ENCODE peak calls at places on chromosomes 16 and 17, in ten cellular contexts. One of them, this sample, is unnamed.

GRCh38 chr16:15925631-15926030 is 23.8 kb upstream of the ABCC1 start:
- DNase-seq in natural killer cell: no peak
- DNase-seq in dorsolateral prefrontal cortex: no peak
- DNase-seq in fibroblast of the aortic adventitia: no peak
- DNase-seq in fibroblast of pulmonary artery: no peak
- DNase-seq in CD4-positive, alpha-beta T cell: no peak
- DNase-seq in IMR-90: no peak
- DNase-seq in omental fat pad: no peak
- DNase-seq in PC-3: no peak
- DNase-seq in colonic mucosa: no peak
- DNase-seq in this sample: no peak

GRCh38 chr16:89949121-89949742 is 677 bp downstream of the DEF8 start:
- DNase-seq in natural killer cell: no peak
- DNase-seq in dorsolateral prefrontal cortex: no peak
- DNase-seq in fibroblast of the aortic adventitia: no peak
- DNase-seq in fibroblast of pulmonary artery: no peak
- DNase-seq in CD4-positive, alpha-beta T cell: no peak
- DNase-seq in IMR-90: no peak
- DNase-seq in omental fat pad: no peak
- DNase-seq in PC-3: no peak
- DNase-seq in colonic mucosa: no peak
- DNase-seq in this sample: no peak

GRCh38 chr17:50020841-50021599 is 26.0 kb upstream of the DLX3 start:
- DNase-seq in natural killer cell: no peak
- DNase-seq in dorsolateral prefrontal cortex: no peak
- DNase-seq in fibroblast of the aortic adventitia: no peak
- DNase-seq in fibroblast of pulmonary artery: no peak
- DNase-seq in CD4-positive, alpha-beta T cell: no peak
- DNase-seq in IMR-90: no peak
- DNase-seq in omental fat pad: no peak
- DNase-seq in PC-3: no peak
- DNase-seq in colonic mucosa: no peak
- DNase-seq in this sample: no peak

GRCh38 chr16:30352488-30353401 is 2.4 kb downstream of the CD2BP2 start:
- DNase-seq in natural killer cell: no peak
- DNase-seq in dorsolateral prefrontal cortex: no peak
- DNase-seq in fibroblast of the aortic adventitia: no peak
- DNase-seq in fibroblast of pulmonary artery: no peak
- DNase-seq in CD4-positive, alpha-beta T cell: no peak
- DNase-seq in IMR-90: no peak
- DNase-seq in omental fat pad: no peak
- DNase-seq in PC-3: no peak
- DNase-seq in colonic mucosa: no peak
- DNase-seq in this sample: no peak

GRCh38 chr16:28543072-28543471 is 4.3 kb upstream of the NUPR1 start:
- DNase-seq in natural killer cell: no peak
- DNase-seq in dorsolateral prefrontal cortex: no peak
- DNase-seq in fibroblast of the aortic adventitia: no peak
- DNase-seq in fibroblast of pulmonary artery: no peak
- DNase-seq in CD4-positive, alpha-beta T cell: no peak
- DNase-seq in IMR-90: no peak
- DNase-seq in omental fat pad: no peak
- DNase-seq in PC-3: no peak
- DNase-seq in colonic mucosa: peak
- DNase-seq in this sample: peak

GRCh38 chr17:80817321-80817845 is 174.3 kb upstream of the CHMP6 start:
- DNase-seq in natural killer cell: no peak
- DNase-seq in dorsolateral prefrontal cortex: no peak
- DNase-seq in fibroblast of the aortic adventitia: no peak
- DNase-seq in fibroblast of pulmonary artery: no peak
- DNase-seq in CD4-positive, alpha-beta T cell: no peak
- DNase-seq in IMR-90: no peak
- DNase-seq in omental fat pad: no peak
- DNase-seq in PC-3: no peak
- DNase-seq in colonic mucosa: no peak
- DNase-seq in this sample: no peak

GRCh38 chr17:80259642-80260535 is 763 bp upstream of the RNF213 start:
- DNase-seq in natural killer cell: peak
- DNase-seq in dorsolateral prefrontal cortex: peak
- DNase-seq in fibroblast of the aortic adventitia: peak
- DNase-seq in fibroblast of pulmonary artery: peak
- DNase-seq in CD4-positive, alpha-beta T cell: peak
- DNase-seq in IMR-90: peak
- DNase-seq in omental fat pad: no peak
- DNase-seq in PC-3: peak
- DNase-seq in colonic mucosa: peak
- DNase-seq in this sample: peak

GRCh38 chr17:36510636-36511035 is 24.0 kb downstream of the MYO19 start:
- DNase-seq in natural killer cell: no peak
- DNase-seq in dorsolateral prefrontal cortex: no peak
- DNase-seq in fibroblast of the aortic adventitia: no peak
- DNase-seq in fibroblast of pulmonary artery: no peak
- DNase-seq in CD4-positive, alpha-beta T cell: no peak
- DNase-seq in IMR-90: no peak
- DNase-seq in omental fat pad: no peak
- DNase-seq in PC-3: no peak
- DNase-seq in colonic mucosa: no peak
- DNase-seq in this sample: no peak

GRCh38 chr17:46020023-46020735 is 21.1 kb downstream of the STH start:
- DNase-seq in natural killer cell: peak
- DNase-seq in dorsolateral prefrontal cortex: no peak
- DNase-seq in fibroblast of the aortic adventitia: no peak
- DNase-seq in fibroblast of pulmonary artery: no peak
- DNase-seq in CD4-positive, alpha-beta T cell: peak
- DNase-seq in IMR-90: no peak
- DNase-seq in omental fat pad: peak
- DNase-seq in PC-3: no peak
- DNase-seq in colonic mucosa: no peak
- DNase-seq in this sample: no peak

GRCh38 chr16:67845291-67846062 is 1.3 kb upstream of the NUTF2 start:
- DNase-seq in natural killer cell: no peak
- DNase-seq in dorsolateral prefrontal cortex: no peak
- DNase-seq in fibroblast of the aortic adventitia: no peak
- DNase-seq in fibroblast of pulmonary artery: no peak
- DNase-seq in CD4-positive, alpha-beta T cell: no peak
- DNase-seq in IMR-90: no peak
- DNase-seq in omental fat pad: no peak
- DNase-seq in PC-3: no peak
- DNase-seq in colonic mucosa: peak
- DNase-seq in this sample: no peak

GRCh38 chr17:1529863-1530262 is 13.5 kb upstream of the INPP5K start:
- DNase-seq in natural killer cell: no peak
- DNase-seq in dorsolateral prefrontal cortex: no peak
- DNase-seq in fibroblast of the aortic adventitia: peak
- DNase-seq in fibroblast of pulmonary artery: no peak
- DNase-seq in CD4-positive, alpha-beta T cell: no peak
- DNase-seq in IMR-90: no peak
- DNase-seq in omental fat pad: no peak
- DNase-seq in PC-3: no peak
- DNase-seq in colonic mucosa: no peak
- DNase-seq in this sample: no peak

GRCh38 chr17:77492446-77493237 is 351.9 kb downstream of the SEC14L1 start:
- DNase-seq in natural killer cell: no peak
- DNase-seq in dorsolateral prefrontal cortex: peak
- DNase-seq in fibroblast of the aortic adventitia: no peak
- DNase-seq in fibroblast of pulmonary artery: no peak
- DNase-seq in CD4-positive, alpha-beta T cell: no peak
- DNase-seq in IMR-90: no peak
- DNase-seq in omental fat pad: no peak
- DNase-seq in PC-3: no peak
- DNase-seq in colonic mucosa: no peak
- DNase-seq in this sample: no peak

GRCh38 chr16:65889533-65889966 is 476.9 kb upstream of the CDH5 start:
- DNase-seq in natural killer cell: no peak
- DNase-seq in dorsolateral prefrontal cortex: peak
- DNase-seq in fibroblast of the aortic adventitia: no peak
- DNase-seq in fibroblast of pulmonary artery: no peak
- DNase-seq in CD4-positive, alpha-beta T cell: no peak
- DNase-seq in IMR-90: peak
- DNase-seq in omental fat pad: no peak
- DNase-seq in PC-3: peak
- DNase-seq in colonic mucosa: no peak
- DNase-seq in this sample: peak

GRCh38 chr16:22623351-22623781 is 112.7 kb downstream of the NPIPB5 start:
- DNase-seq in natural killer cell: no peak
- DNase-seq in dorsolateral prefrontal cortex: no peak
- DNase-seq in fibroblast of the aortic adventitia: peak
- DNase-seq in fibroblast of pulmonary artery: peak
- DNase-seq in CD4-positive, alpha-beta T cell: no peak
- DNase-seq in IMR-90: no peak
- DNase-seq in omental fat pad: no peak
- DNase-seq in PC-3: no peak
- DNase-seq in colonic mucosa: no peak
- DNase-seq in this sample: peak

GRCh38 chr16:24853830-24854229 is 8.1 kb downstream of the SLC5A11 start:
- DNase-seq in natural killer cell: no peak
- DNase-seq in dorsolateral prefrontal cortex: peak
- DNase-seq in fibroblast of the aortic adventitia: peak
- DNase-seq in fibroblast of pulmonary artery: peak
- DNase-seq in CD4-positive, alpha-beta T cell: no peak
- DNase-seq in IMR-90: peak
- DNase-seq in omental fat pad: no peak
- DNase-seq in PC-3: peak
- DNase-seq in colonic mucosa: no peak
- DNase-seq in this sample: peak

GRCh38 chr16:13335894-13336293 is 434.5 kb downstream of the SHISA9 start:
- DNase-seq in natural killer cell: no peak
- DNase-seq in dorsolateral prefrontal cortex: no peak
- DNase-seq in fibroblast of the aortic adventitia: no peak
- DNase-seq in fibroblast of pulmonary artery: no peak
- DNase-seq in CD4-positive, alpha-beta T cell: no peak
- DNase-seq in IMR-90: no peak
- DNase-seq in omental fat pad: no peak
- DNase-seq in PC-3: no peak
- DNase-seq in colonic mucosa: no peak
- DNase-seq in this sample: no peak

GRCh38 chr16:13337482-13337881 is 436.1 kb downstream of the SHISA9 start:
- DNase-seq in natural killer cell: no peak
- DNase-seq in dorsolateral prefrontal cortex: no peak
- DNase-seq in fibroblast of the aortic adventitia: no peak
- DNase-seq in fibroblast of pulmonary artery: no peak
- DNase-seq in CD4-positive, alpha-beta T cell: no peak
- DNase-seq in IMR-90: no peak
- DNase-seq in omental fat pad: no peak
- DNase-seq in PC-3: no peak
- DNase-seq in colonic mucosa: no peak
- DNase-seq in this sample: no peak

GRCh38 chr16:13333336-13333735 is 431.9 kb downstream of the SHISA9 start:
- DNase-seq in natural killer cell: no peak
- DNase-seq in dorsolateral prefrontal cortex: no peak
- DNase-seq in fibroblast of the aortic adventitia: no peak
- DNase-seq in fibroblast of pulmonary artery: no peak
- DNase-seq in CD4-positive, alpha-beta T cell: no peak
- DNase-seq in IMR-90: no peak
- DNase-seq in omental fat pad: no peak
- DNase-seq in PC-3: no peak
- DNase-seq in colonic mucosa: no peak
- DNase-seq in this sample: no peak

GRCh38 chr16:13331918-13332317 is 430.5 kb downstream of the SHISA9 start:
- DNase-seq in natural killer cell: no peak
- DNase-seq in dorsolateral prefrontal cortex: no peak
- DNase-seq in fibroblast of the aortic adventitia: no peak
- DNase-seq in fibroblast of pulmonary artery: no peak
- DNase-seq in CD4-positive, alpha-beta T cell: no peak
- DNase-seq in IMR-90: no peak
- DNase-seq in omental fat pad: no peak
- DNase-seq in PC-3: no peak
- DNase-seq in colonic mucosa: no peak
- DNase-seq in this sample: no peak

DNA sequence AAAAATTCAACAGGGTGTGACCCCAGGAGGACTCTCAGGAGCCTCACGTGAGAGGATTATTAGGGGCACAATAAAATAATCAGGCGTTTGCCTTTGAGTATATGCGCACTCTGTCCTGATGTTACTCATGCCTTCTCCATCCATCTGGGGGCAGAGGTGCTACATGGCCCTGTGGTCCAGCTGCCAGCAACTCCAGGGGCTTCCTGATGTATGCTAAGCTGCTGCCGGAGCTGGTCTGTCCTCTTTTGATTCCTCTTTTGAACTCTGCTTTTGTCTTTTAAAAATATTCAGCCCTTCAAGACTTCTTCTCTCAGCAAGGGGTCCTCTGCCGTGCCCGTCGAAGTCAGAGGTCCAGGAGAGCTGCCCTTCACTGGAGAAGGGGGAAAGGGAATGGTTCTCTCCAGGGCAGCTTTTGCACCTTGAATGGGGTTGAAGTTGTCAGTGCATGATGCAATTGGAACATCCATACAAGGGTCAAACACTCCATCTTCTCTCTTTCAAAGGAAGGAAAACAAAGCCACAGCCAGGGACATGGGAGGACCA is 431.4 kb downstream of the SHISA9 start:
- DNase-seq in natural killer cell: no peak
- DNase-seq in dorsolateral prefrontal cortex: no peak
- DNase-seq in fibroblast of the aortic adventitia: no peak
- DNase-seq in fibroblast of pulmonary artery: no peak
- DNase-seq in CD4-positive, alpha-beta T cell: no peak
- DNase-seq in IMR-90: no peak
- DNase-seq in omental fat pad: no peak
- DNase-seq in PC-3: no peak
- DNase-seq in colonic mucosa: no peak
- DNase-seq in this sample: no peak
- TF ChIP-seq CTCF in natural killer cell: no peak
- TF ChIP-seq CTCF in dorsolateral prefrontal cortex: no peak
- TF ChIP-seq CTCF in fibroblast of the aortic adventitia: no peak
- TF ChIP-seq CTCF in fibroblast of pulmonary artery: no peak
- TF ChIP-seq CTCF in CD4-positive, alpha-beta T cell: no peak
- TF ChIP-seq CTCF in IMR-90: no peak
- TF ChIP-seq CTCF in omental fat pad: no peak
- TF ChIP-seq CTCF in PC-3: no peak
- TF ChIP-seq CTCF in colonic mucosa: no peak
- TF ChIP-seq CTCF in this sample: no peak

GRCh38 chr17:39835038-39835786 is 28.9 kb downstream of the IKZF3 start:
- DNase-seq in natural killer cell: no peak
- DNase-seq in dorsolateral prefrontal cortex: no peak
- DNase-seq in fibroblast of the aortic adventitia: no peak
- DNase-seq in fibroblast of pulmonary artery: no peak
- DNase-seq in CD4-positive, alpha-beta T cell: no peak
- DNase-seq in IMR-90: no peak
- DNase-seq in omental fat pad: no peak
- DNase-seq in PC-3: no peak
- DNase-seq in colonic mucosa: no peak
- DNase-seq in this sample: no peak
- TF ChIP-seq CTCF in natural killer cell: no peak
- TF ChIP-seq CTCF in dorsolateral prefrontal cortex: no peak
- TF ChIP-seq CTCF in fibroblast of the aortic adventitia: no peak
- TF ChIP-seq CTCF in fibroblast of pulmonary artery: no peak
- TF ChIP-seq CTCF in CD4-positive, alpha-beta T cell: no peak
- TF ChIP-seq CTCF in IMR-90: no peak
- TF ChIP-seq CTCF in omental fat pad: no peak
- TF ChIP-seq CTCF in PC-3: no peak
- TF ChIP-seq CTCF in colonic mucosa: no peak
- TF ChIP-seq CTCF in this sample: no peak

GRCh38 chr17:28811594-28812135 is 30.9 kb downstream of the FAM222B start:
- DNase-seq in natural killer cell: no peak
- DNase-seq in dorsolateral prefrontal cortex: no peak
- DNase-seq in fibroblast of the aortic adventitia: peak
- DNase-seq in fibroblast of pulmonary artery: peak
- DNase-seq in CD4-positive, alpha-beta T cell: no peak
- DNase-seq in IMR-90: peak
- DNase-seq in omental fat pad: no peak
- DNase-seq in PC-3: peak
- DNase-seq in colonic mucosa: peak
- DNase-seq in this sample: peak
- TF ChIP-seq CTCF in natural killer cell: no peak
- TF ChIP-seq CTCF in dorsolateral prefrontal cortex: no peak
- TF ChIP-seq CTCF in fibroblast of the aortic adventitia: no peak
- TF ChIP-seq CTCF in fibroblast of pulmonary artery: no peak
- TF ChIP-seq CTCF in CD4-positive, alpha-beta T cell: no peak
- TF ChIP-seq CTCF in IMR-90: no peak
- TF ChIP-seq CTCF in omental fat pad: no peak
- TF ChIP-seq CTCF in PC-3: no peak
- TF ChIP-seq CTCF in colonic mucosa: no peak
- TF ChIP-seq CTCF in this sample: peak

GRCh38 chr17:75069783-75070182 is 18.0 kb upstream of the SLC16A5 start:
- DNase-seq in natural killer cell: no peak
- DNase-seq in dorsolateral prefrontal cortex: no peak
- DNase-seq in fibroblast of the aortic adventitia: peak
- DNase-seq in fibroblast of pulmonary artery: no peak
- DNase-seq in CD4-positive, alpha-beta T cell: no peak
- DNase-seq in IMR-90: no peak
- DNase-seq in omental fat pad: no peak
- DNase-seq in PC-3: peak
- DNase-seq in colonic mucosa: no peak
- DNase-seq in this sample: peak
- TF ChIP-seq CTCF in natural killer cell: no peak
- TF ChIP-seq CTCF in dorsolateral prefrontal cortex: no peak
- TF ChIP-seq CTCF in fibroblast of the aortic adventitia: peak
- TF ChIP-seq CTCF in fibroblast of pulmonary artery: peak
- TF ChIP-seq CTCF in CD4-positive, alpha-beta T cell: peak
- TF ChIP-seq CTCF in IMR-90: peak
- TF ChIP-seq CTCF in omental fat pad: no peak
- TF ChIP-seq CTCF in PC-3: peak
- TF ChIP-seq CTCF in colonic mucosa: peak
- TF ChIP-seq CTCF in this sample: peak